ENCODE peak calls at places on chromosome 12, in eight cellular contexts. X is GM03348; U is ovary; R is NCI-H774; S is NCI-H1105; G is stimulated activated CD4-positive, alpha-beta T cell treated with anti-CD3 and anti-CD28 coated beads, Interleukin-4, amount 100 ng/mL, for 4 hours; H is left cardiac atrium; Q is Peyer's patch. V is an unnamed sample.

GRCh38 chr12:102024765-102025164 is 37.0 kb downstream of the WASHC3 start:
- DNase-seq in X (no peak), H (no peak), U (no peak), S (no peak), Q (no peak), G (no peak), R (no peak), V (no peak)

GRCh38 chr12:21717756-21718155 is 56.8 kb downstream of the KCNJ8 start:
- DNase-seq in S (no peak), X (no peak), G (no peak), H (no peak), Q (no peak), R (no peak), U (no peak), V (no peak)

GRCh38 chr12:18320036-18320617 is 58.8 kb downstream of the PIK3C2G start:
- DNase-seq in Q (peak), X (peak), G (no peak), H (no peak), R (no peak), U (no peak), S (no peak), V (peak)

GRCh38 chr12:105048315-105048714 is 35.9 kb downstream of the ALDH1L2 start:
- DNase-seq in U (no peak), X (no peak), R (no peak), G (no peak), Q (no peak), S (no peak), H (no peak), V (no peak)

GRCh38 chr12:112314981-112315380 is 67.2 kb downstream of the HECTD4 start:
- DNase-seq in U (no peak), G (no peak), R (no peak), Q (no peak), H (no peak), X (no peak), S (peak), V (no peak)

GRCh38 chr12:104006929-104007328 is 41.3 kb downstream of the TDG start:
- DNase-seq in G (no peak), Q (no peak), X (peak), R (no peak), S (no peak), H (no peak), U (no peak), V (no peak)

GRCh38 chr12:68498736-68499135 is 112.0 kb upstream of the RAP1B start:
- DNase-seq in Q (no peak), U (no peak), S (no peak), H (no peak), G (no peak), X (no peak), R (no peak), V (no peak)

GRCh38 chr12:88243886-88244491 is 101.9 kb downstream of the TMTC3 start:
- DNase-seq in S (no peak), X (no peak), H (no peak), Q (no peak), G (no peak), U (no peak), R (no peak), V (no peak)

GRCh38 chr12:81284137-81284536 is 206.3 kb downstream of the ACSS3 start:
- DNase-seq in R (no peak), U (no peak), G (no peak), S (no peak), H (no peak), Q (no peak), X (no peak), V (no peak)

GRCh38 chr12:92745874-92746553 is 43.2 kb downstream of the PLEKHG7 start:
- DNase-seq in R (no peak), Q (peak), S (no peak), X (peak), G (no peak), H (peak), U (peak), V (peak)

GRCh38 chr12:94879542-94879941 is 124.0 kb downstream of the NDUFA12 start:
- DNase-seq in H (no peak), G (no peak), U (no peak), Q (no peak), X (no peak), R (no peak), S (no peak), V (no peak)

GRCh38 chr12:112900298-112901145 is 6.2 kb upstream of the OAS1 start:
- DNase-seq in U (no peak), Q (peak), R (peak), S (no peak), X (peak), H (no peak), G (no peak), V (peak)

GRCh38 chr12:64102339-64102738 is 119.8 kb downstream of the KICS2 start:
- DNase-seq in S (no peak), G (no peak), X (no peak), R (no peak), H (no peak), Q (no peak), U (no peak), V (no peak)

GRCh38 chr12:130953783-130954543 is at the start of gene ADGRD1:
- DNase-seq in G (no peak), X (peak), Q (peak), H (peak), S (no peak), R (no peak), U (peak), V (no peak)

GRCh38 chr12:104682790-104683279 is 226.1 kb downstream of the CHST11 start:
- DNase-seq in X (no peak), H (no peak), G (peak), Q (peak), S (no peak), U (no peak), R (no peak), V (no peak)

GRCh38 chr12:54734196-54734950 is 86.2 kb upstream of the DCD start:
- DNase-seq in Q (no peak), U (no peak), H (no peak), G (no peak), S (no peak), R (no peak), X (no peak), V (no peak)

GRCh38 chr12:58920102-58920955 is at the start of gene LRIG3:
- DNase-seq in X (peak), U (peak), S (peak), G (no peak), Q (peak), R (peak), H (peak), V (peak)

GRCh38 chr12:2581293-2582045 is 213.3 kb upstream of the FKBP4 start:
- DNase-seq in U (no peak), S (no peak), H (no peak), Q (no peak), X (no peak), R (no peak), G (no peak), V (no peak)

GRCh38 chr12:112148031-112148513 is 22.7 kb downstream of the TRAFD1 start:
- DNase-seq in G (no peak), H (no peak), X (no peak), R (no peak), S (no peak), U (no peak), Q (no peak), V (peak)

GRCh38 chr12:34399631-34400422 is 377.5 kb downstream of the ALG10 start:
- DNase-seq in U (peak), H (peak), X (peak), R (no peak), S (no peak), G (no peak), Q (peak), V (no peak)

GRCh38 chr12:1808798-1809480 is 11.4 kb upstream of the LRTM2 start:
- DNase-seq in R (no peak), X (no peak), Q (no peak), H (peak), S (no peak), U (no peak), G (no peak), V (no peak)

GRCh38 chr12:75444444-75445136 is 36.0 kb upstream of the GLIPR1 start:
- DNase-seq in S (no peak), G (no peak), R (no peak), Q (no peak), U (no peak), X (peak), H (no peak), V (no peak)

V was measured in NCI-H2029.